ENCODE peak calls at places on chromosomes 11 and 22, in five cellular contexts. G is NCI-H460; O is fibroblast of pulmonary artery; X is anterior cingulate cortex; E is activated naive CD8-positive, alpha-beta T cell treated with anti-CD3 and anti-CD28 coated beads, Interleukin-2, amount 10 ng/mL, durations not matched to agents 7 days and 5 days. K is an unnamed sample.

GRCh38 chr11:88421530-88421929 is 84.0 kb upstream of the CTSC start:
- DNase-seq in G (no peak), O (peak; percentile 71), X (no peak), E (no peak), K (peak; percentile 30)

GRCh38 chr22:24422078-24422665 is 5.2 kb upstream of the ADORA2A start:
- DNase-seq in G (no peak), O (no peak), X (no peak), E (no peak), K (no peak)

GRCh38 chr11:68673991-68674390 is 10.4 kb upstream of the GAL start:
- DNase-seq in G (no peak), O (no peak), X (no peak), E (no peak), K (no peak)

GRCh38 chr11:12066056-12066798 is 44.2 kb upstream of the MICAL2 start:
- DNase-seq in G (peak; percentile 77), O (peak; percentile 92), X (no peak), E (no peak), K (no peak)

GRCh38 chr22:50440544-50441249 is 34.1 kb downstream of the SBF1 start:
- DNase-seq in G (no peak), O (no peak), X (no peak), E (peak; percentile 34), K (no peak)

GRCh38 chr11:78698612-78699011 is 123.9 kb upstream of the NARS2 start:
- DNase-seq in G (no peak), O (peak; percentile 40), X (no peak), E (no peak), K (no peak)

GRCh38 chr11:3166268-3167142 is 1.4 kb upstream of the OSBPL5 start:
- DNase-seq in G (no peak), O (no peak), X (no peak), E (peak; percentile 28), K (no peak)

GRCh38 chr11:71495286-71496090 is 31.6 kb upstream of the KRTAP5-7 start:
- DNase-seq in G (no peak), O (no peak), X (no peak), E (no peak), K (no peak)

GRCh38 chr22:44439356-44440223 is 58.4 kb downstream of the RTL6 start:
- DNase-seq in G (no peak), O (no peak), X (no peak), E (no peak), K (no peak)

GRCh38 chr22:25076281-25076680 is 123.4 kb upstream of the CRYBB3 start:
- DNase-seq in G (no peak), O (no peak), X (no peak), E (no peak), K (peak; percentile 65)

GRCh38 chr22:39388261-39389011 is 11.1 kb upstream of the TAB1 start:
- DNase-seq in G (peak; percentile 59), O (peak; percentile 84), X (peak; percentile 35), E (peak; percentile 83), K (peak; percentile 64)

GRCh38 chr22:24247564-24248344 is 2.9 kb upstream of the GGT5 start:
- DNase-seq in G (peak; percentile 62), O (peak; percentile 100), X (peak; percentile 57), E (peak; percentile 74), K (peak; percentile 26)

GRCh38 chr11:105489431-105489830 is 120.4 kb upstream of the GRIA4 start:
- DNase-seq in G (no peak), O (peak; percentile 35), X (peak; percentile 4), E (no peak), K (no peak)

GRCh38 chr22:47218671-47219070 is 456.2 kb downstream of the TBC1D22A start:
- DNase-seq in G (no peak), O (no peak), X (no peak), E (no peak), K (no peak)

GRCh38 chr11:111905391-111905790 is 6.2 kb downstream of the CRYAB start:
- DNase-seq in G (no peak), O (no peak), X (no peak), E (no peak), K (no peak)

GRCh38 chr11:107821199-107821926 is 37.2 kb downstream of the SLC35F2 start:
- DNase-seq in G (no peak), O (peak; percentile 49), X (no peak), E (no peak), K (no peak)

GRCh38 chr22:27930246-27931060 is 11.4 kb upstream of the PITPNB start:
- DNase-seq in G (no peak), O (peak; percentile 17), X (no peak), E (no peak), K (no peak)

GRCh38 chr11:129322941-129323340 is 52.7 kb upstream of the BARX2 start:
- DNase-seq in G (no peak), O (no peak), X (no peak), E (no peak), K (no peak)

GRCh38 chr22:49754674-49755590 is 72.7 kb downstream of the BRD1 start:
- DNase-seq in G (no peak), O (no peak), X (no peak), E (peak; percentile 10), K (no peak)

GRCh38 chr22:48353116-48353947 is 1474.3 kb downstream of the BRD1 start:
- DNase-seq in G (no peak), O (no peak), X (no peak), E (no peak), K (no peak)

GRCh38 chr11:84558085-84558905 is 1068.8 kb downstream of the DLG2 start:
- DNase-seq in G (peak; percentile 26), O (peak; percentile 66), X (no peak), E (no peak), K (no peak)

K was measured in stimulated activated CD8-positive, alpha-beta memory T cell treated with anti-CD3 and anti-CD28 coated beads, Interleukin-4, amount 100 ng/mL, for 24 hours.